ENCODE peak calls at places on chromosomes 12 and 14, in eight cellular contexts. One of them, this sample, is unnamed.
A peak's percentile ranks its signal among the peaks of the same experiment; 100 is the strongest.

GRCh38 chr12:50119387-50119786 is 7.4 kb downstream of the COX14 start:
- DNase-seq in H1: no peak
- DNase-seq in uterus: no peak
- DNase-seq in psoas muscle: no peak
- DNase-seq in colonic mucosa: no peak
- DNase-seq in tibial artery: no peak
- DNase-seq in hepatocyte: no peak
- DNase-seq in K562: no peak
- DNase-seq in this sample: no peak

GRCh38 chr12:110582286-110583136 is 607 bp downstream of the PPTC7 start:
- DNase-seq in colonic mucosa: peak; percentile 73
- DNase-seq in hepatocyte: peak; percentile 69
- DNase-seq in psoas muscle: peak; percentile 84
- DNase-seq in uterus: peak; percentile 66
- DNase-seq in tibial artery: peak; percentile 80
- DNase-seq in K562: peak; percentile 78
- DNase-seq in H1: peak; percentile 70
- DNase-seq in this sample: peak; percentile 34

GRCh38 chr14:100901391-100902183 is 1.9 kb downstream of the RTL1 start:
- DNase-seq in H1: peak; percentile 37
- DNase-seq in colonic mucosa: peak; percentile 12
- DNase-seq in psoas muscle: no peak
- DNase-seq in tibial artery: peak; percentile 56
- DNase-seq in uterus: no peak
- DNase-seq in K562: no peak
- DNase-seq in hepatocyte: no peak
- DNase-seq in this sample: no peak

GRCh38 chr12:97464241-97465011 is 1.8 kb downstream of the RMST start:
- DNase-seq in hepatocyte: no peak
- DNase-seq in psoas muscle: no peak
- DNase-seq in tibial artery: no peak
- DNase-seq in K562: no peak
- DNase-seq in colonic mucosa: no peak
- DNase-seq in uterus: no peak
- DNase-seq in H1: peak; percentile 53
- DNase-seq in this sample: peak; percentile 17

GRCh38 chr12:51118706-51119105 is 35.3 kb upstream of the CSRNP2 start:
- DNase-seq in K562: no peak
- DNase-seq in psoas muscle: no peak
- DNase-seq in uterus: no peak
- DNase-seq in colonic mucosa: no peak
- DNase-seq in tibial artery: no peak
- DNase-seq in H1: no peak
- DNase-seq in hepatocyte: peak; percentile 13
- DNase-seq in this sample: no peak

GRCh38 chr12:94704452-94704871 is 54.1 kb upstream of the TMCC3 start:
- DNase-seq in colonic mucosa: no peak
- DNase-seq in K562: no peak
- DNase-seq in hepatocyte: peak; percentile 78
- DNase-seq in psoas muscle: no peak
- DNase-seq in H1: no peak
- DNase-seq in tibial artery: no peak
- DNase-seq in uterus: no peak
- DNase-seq in this sample: no peak

GRCh38 chr14:103128631-103129300 is 5.5 kb downstream of the TNFAIP2 start:
- DNase-seq in H1: no peak
- DNase-seq in uterus: peak; percentile 19
- DNase-seq in tibial artery: no peak
- DNase-seq in hepatocyte: no peak
- DNase-seq in colonic mucosa: no peak
- DNase-seq in psoas muscle: peak; percentile 62
- DNase-seq in K562: no peak
- DNase-seq in this sample: peak; percentile 7

GRCh38 chr14:93032301-93032929 is 83.3 kb downstream of the ITPK1 start:
- DNase-seq in psoas muscle: peak; percentile 72
- DNase-seq in colonic mucosa: no peak
- DNase-seq in H1: no peak
- DNase-seq in uterus: no peak
- DNase-seq in K562: no peak
- DNase-seq in hepatocyte: no peak
- DNase-seq in tibial artery: no peak
- DNase-seq in this sample: peak; percentile 76

DNA sequence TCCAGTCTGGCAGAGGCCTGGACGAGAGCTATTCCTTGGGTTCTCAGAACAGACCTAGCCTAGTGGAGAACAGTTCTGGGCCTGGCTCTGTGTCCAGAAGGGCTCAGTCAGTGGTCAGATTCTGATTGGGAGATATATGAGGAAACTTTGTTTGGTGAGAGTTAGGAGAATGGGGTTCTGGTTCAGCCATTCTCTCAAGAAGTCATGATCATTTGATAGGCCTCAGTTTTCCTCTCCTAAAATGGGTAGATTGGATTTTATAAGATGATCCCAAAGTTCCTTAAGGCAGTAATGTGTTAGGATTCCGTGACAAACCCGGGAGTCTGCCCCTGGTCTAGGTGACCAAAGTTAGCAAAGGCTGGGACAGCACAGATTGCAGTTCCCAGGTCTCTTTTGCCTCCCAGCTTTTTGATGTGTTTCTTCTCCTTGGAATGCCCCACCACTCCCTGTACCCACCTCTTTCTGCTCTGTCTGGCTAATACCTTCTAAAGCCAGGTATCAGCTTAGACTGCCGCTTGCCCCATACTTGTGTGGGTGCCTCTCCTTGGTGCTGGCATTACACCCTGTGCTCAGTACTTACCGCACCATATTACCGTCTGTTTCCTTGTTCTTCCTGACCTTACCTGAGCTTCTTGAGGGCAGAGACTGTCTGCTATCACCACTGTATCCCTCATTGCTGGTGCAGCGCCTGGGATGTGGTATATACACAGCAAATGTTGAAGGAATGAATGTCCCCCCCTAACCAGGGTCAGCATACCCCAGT is 25.5 kb downstream of the SUSD6 start:
- DNase-seq in K562: no peak
- DNase-seq in hepatocyte: no peak
- DNase-seq in tibial artery: no peak
- DNase-seq in colonic mucosa: no peak
- DNase-seq in psoas muscle: no peak
- DNase-seq in H1: no peak
- DNase-seq in uterus: no peak
- DNase-seq in this sample: no peak
- H3K27ac ChIP-seq in K562: peak overlapping the region; percentile 59
- H3K27ac ChIP-seq in hepatocyte: peak overlapping the region; percentile 82
- H3K27ac ChIP-seq in tibial artery: peak overlapping the region; percentile 61
- H3K27ac ChIP-seq in colonic mucosa: peak overlapping the region; percentile 64
- H3K27ac ChIP-seq in psoas muscle: peak overlapping the region; percentile 18
- H3K27ac ChIP-seq in H1: no peak overlapping the region
- H3K27ac ChIP-seq in uterus: peak overlapping the region; percentile 63
- H3K27ac ChIP-seq in this sample: no peak overlapping the region

DNA sequence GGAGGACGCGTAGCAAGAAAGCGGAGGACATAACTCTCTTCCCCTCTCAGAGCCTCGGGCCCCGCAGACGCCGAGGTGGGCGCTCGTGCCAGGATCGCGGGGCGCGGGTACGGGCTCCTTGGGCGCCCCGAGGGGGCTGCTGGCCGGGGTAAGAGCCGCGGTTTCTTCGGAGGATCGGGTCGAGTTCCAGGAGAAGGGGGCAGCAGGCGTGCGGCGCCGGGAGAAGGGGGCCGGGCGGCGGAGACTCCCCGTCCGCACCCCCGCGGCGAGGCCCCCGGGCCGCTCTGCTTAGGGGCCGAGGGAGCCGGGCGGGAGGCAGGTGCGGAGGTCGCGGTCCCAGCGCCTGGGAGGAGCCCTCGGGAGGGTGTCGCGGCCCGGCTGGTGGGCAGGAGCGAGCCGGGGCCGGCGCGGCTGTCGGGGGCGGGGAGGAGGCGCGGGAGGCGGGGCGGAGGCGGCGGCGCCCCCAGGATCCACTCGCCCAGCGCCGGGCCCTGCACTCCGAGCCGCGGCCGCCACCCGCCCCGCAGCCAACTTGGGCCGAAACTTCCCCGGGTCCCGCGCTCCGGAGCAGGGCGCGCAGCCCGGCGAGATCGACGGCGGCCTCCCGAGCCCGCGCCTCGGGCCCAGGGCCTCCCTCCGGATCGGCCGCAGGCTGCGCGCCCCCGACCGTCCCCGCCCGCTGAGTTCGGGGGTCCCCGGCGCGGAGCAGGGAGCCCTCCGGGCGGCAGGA is 64.4 kb downstream of the FBXL14 start:
- DNase-seq in H1: no peak
- DNase-seq in tibial artery: peak; percentile 63
- DNase-seq in psoas muscle: no peak
- DNase-seq in K562: peak; percentile 71
- DNase-seq in uterus: no peak
- DNase-seq in hepatocyte: peak; percentile 44
- DNase-seq in colonic mucosa: no peak
- DNase-seq in this sample: peak; percentile 58
- H3K27me3 ChIP-seq in H1: peaks cover 55% of the 10 kb centered on the region
- H3K27me3 ChIP-seq in tibial artery: peaks cover 22% of the 10 kb centered on the region
- H3K27me3 ChIP-seq in psoas muscle: peaks cover 28% of the 10 kb centered on the region
- H3K27me3 ChIP-seq in K562: no peaks in the 10 kb centered on the region
- H3K27me3 ChIP-seq in uterus: no peaks in the 10 kb centered on the region
- H3K27me3 ChIP-seq in hepatocyte: peaks cover 62% of the 10 kb centered on the region
- H3K27me3 ChIP-seq in colonic mucosa: peaks cover 17% of the 10 kb centered on the region
- H3K27me3 ChIP-seq in this sample: peaks cover 5% of the 10 kb centered on the region

GRCh38 chr14:61516957-61517356 is 178.4 kb upstream of the HIF1A start:
- DNase-seq in psoas muscle: no peak
- DNase-seq in tibial artery: no peak
- DNase-seq in hepatocyte: no peak
- DNase-seq in H1: no peak
- DNase-seq in uterus: no peak
- DNase-seq in colonic mucosa: no peak
- DNase-seq in K562: no peak
- DNase-seq in this sample: no peak

GRCh38 chr14:61514006-61514830 is 181.1 kb upstream of the HIF1A start:
- DNase-seq in colonic mucosa: no peak
- DNase-seq in tibial artery: no peak
- DNase-seq in hepatocyte: no peak
- DNase-seq in H1: no peak
- DNase-seq in uterus: no peak
- DNase-seq in K562: no peak
- DNase-seq in psoas muscle: no peak
- DNase-seq in this sample: peak; percentile 28

GRCh38 chr14:61515436-61516124 is 179.7 kb upstream of the HIF1A start:
- DNase-seq in hepatocyte: no peak
- DNase-seq in tibial artery: no peak
- DNase-seq in uterus: no peak
- DNase-seq in psoas muscle: no peak
- DNase-seq in K562: no peak
- DNase-seq in colonic mucosa: no peak
- DNase-seq in H1: no peak
- DNase-seq in this sample: no peak

GRCh38 chr14:61516125-61516740 is 179.1 kb upstream of the HIF1A start:
- DNase-seq in hepatocyte: no peak
- DNase-seq in psoas muscle: no peak
- DNase-seq in uterus: no peak
- DNase-seq in tibial artery: no peak
- DNase-seq in H1: no peak
- DNase-seq in K562: no peak
- DNase-seq in colonic mucosa: no peak
- DNase-seq in this sample: no peak

DNA sequence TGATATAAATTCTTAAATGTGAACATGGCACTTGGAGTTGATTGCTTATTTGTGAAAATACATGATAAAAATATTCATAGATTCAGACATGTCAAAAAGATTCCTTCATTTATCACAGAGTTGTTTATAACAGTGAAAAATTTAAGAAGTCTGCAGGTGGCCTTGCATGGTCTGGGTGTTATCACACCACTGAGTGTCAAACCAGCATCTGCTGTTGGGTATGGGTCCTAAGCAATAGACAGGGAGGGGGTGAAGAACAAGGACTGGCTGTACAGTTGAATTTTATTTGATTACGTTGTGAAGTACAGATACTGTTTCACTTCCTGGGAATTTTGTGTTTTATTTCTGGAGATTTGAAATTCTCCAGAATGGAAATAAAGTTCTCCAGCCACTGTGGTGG is 180.4 kb upstream of the HIF1A start:
- DNase-seq in H1: no peak
- DNase-seq in colonic mucosa: no peak
- DNase-seq in tibial artery: no peak
- DNase-seq in K562: no peak
- DNase-seq in psoas muscle: no peak
- DNase-seq in uterus: no peak
- DNase-seq in hepatocyte: no peak
- DNase-seq in this sample: no peak
- H3K27ac ChIP-seq in H1: no peak overlapping the region
- H3K27ac ChIP-seq in colonic mucosa: no peak overlapping the region
- H3K27ac ChIP-seq in tibial artery: no peak overlapping the region
- H3K27ac ChIP-seq in K562: no peak overlapping the region
- H3K27ac ChIP-seq in psoas muscle: no peak overlapping the region
- H3K27ac ChIP-seq in uterus: no peak overlapping the region
- H3K27ac ChIP-seq in hepatocyte: no peak overlapping the region
- H3K27ac ChIP-seq in this sample: no peak overlapping the region

GRCh38 chr12:132305991-132306884 is 23.2 kb downstream of the GALNT9 start:
- DNase-seq in uterus: no peak
- DNase-seq in K562: no peak
- DNase-seq in hepatocyte: no peak
- DNase-seq in colonic mucosa: no peak
- DNase-seq in psoas muscle: no peak
- DNase-seq in H1: no peak
- DNase-seq in tibial artery: no peak
- DNase-seq in this sample: no peak
- H3K27me3 ChIP-seq in uterus: no peaks in the 10 kb centered on the region
- H3K27me3 ChIP-seq in K562: peaks cover 55% of the 10 kb centered on the region
- H3K27me3 ChIP-seq in hepatocyte: no peaks in the 10 kb centered on the region
- H3K27me3 ChIP-seq in colonic mucosa: no peaks in the 10 kb centered on the region
- H3K27me3 ChIP-seq in psoas muscle: peaks cover 2% of the 10 kb centered on the region
- H3K27me3 ChIP-seq in H1: peaks cover 1% of the 10 kb centered on the region
- H3K27me3 ChIP-seq in tibial artery: peaks cover 23% of the 10 kb centered on the region
- H3K27me3 ChIP-seq in this sample: no peaks in the 10 kb centered on the region

DNA sequence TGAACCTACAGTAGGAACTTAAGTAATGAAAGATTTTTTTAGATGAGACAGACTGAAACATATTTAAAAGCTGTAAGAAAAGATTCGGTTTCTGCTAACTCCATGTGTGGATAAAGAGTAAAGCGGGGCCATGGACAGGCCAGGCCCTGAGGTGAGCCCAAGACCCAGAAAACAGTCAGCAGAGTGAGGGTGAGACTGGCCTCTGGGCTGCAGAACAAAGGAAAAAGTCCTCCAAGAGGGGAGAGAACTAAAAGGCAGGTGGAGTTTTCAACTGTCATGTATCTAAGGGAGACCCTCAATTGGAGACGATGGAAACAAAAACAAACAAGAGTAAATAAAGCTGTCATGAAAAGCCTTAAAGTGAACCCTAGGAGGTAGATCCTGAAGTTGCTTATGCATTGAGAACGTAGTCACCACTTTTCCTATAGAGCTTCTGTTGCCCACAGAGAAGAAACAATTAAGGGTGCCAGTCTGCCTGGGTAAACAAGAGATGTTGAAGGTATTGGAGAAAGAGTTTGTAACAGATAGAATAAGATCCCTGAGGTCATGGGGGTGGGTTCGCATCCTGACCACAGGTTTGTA is 268.9 kb upstream of the PDE3A start:
- DNase-seq in tibial artery: no peak
- DNase-seq in psoas muscle: no peak
- DNase-seq in colonic mucosa: no peak
- DNase-seq in uterus: no peak
- DNase-seq in hepatocyte: no peak
- DNase-seq in H1: no peak
- DNase-seq in K562: no peak
- DNase-seq in this sample: no peak
- H3K27ac ChIP-seq in tibial artery: peak overlapping the region; percentile 90
- H3K27ac ChIP-seq in psoas muscle: no peak overlapping the region
- H3K27ac ChIP-seq in colonic mucosa: no peak overlapping the region
- H3K27ac ChIP-seq in uterus: no peak overlapping the region
- H3K27ac ChIP-seq in hepatocyte: no peak overlapping the region
- H3K27ac ChIP-seq in H1: no peak overlapping the region
- H3K27ac ChIP-seq in K562: no peak overlapping the region
- H3K27ac ChIP-seq in this sample: no peak overlapping the region

GRCh38 chr12:131192951-131193350 is 239.2 kb downstream of the ADGRD1 start:
- DNase-seq in colonic mucosa: no peak
- DNase-seq in uterus: no peak
- DNase-seq in hepatocyte: no peak
- DNase-seq in tibial artery: no peak
- DNase-seq in K562: no peak
- DNase-seq in H1: no peak
- DNase-seq in psoas muscle: no peak
- DNase-seq in this sample: no peak
- H3K27me3 ChIP-seq in colonic mucosa: no peaks in the 10 kb centered on the region
- H3K27me3 ChIP-seq in uterus: no peaks in the 10 kb centered on the region
- H3K27me3 ChIP-seq in hepatocyte: peaks cover 12% of the 10 kb centered on the region
- H3K27me3 ChIP-seq in tibial artery: peaks cover 4% of the 10 kb centered on the region
- H3K27me3 ChIP-seq in K562: peaks cover 29% of the 10 kb centered on the region
- H3K27me3 ChIP-seq in H1: no peaks in the 10 kb centered on the region
- H3K27me3 ChIP-seq in psoas muscle: no peaks in the 10 kb centered on the region
- H3K27me3 ChIP-seq in this sample: no peaks in the 10 kb centered on the region